ENCODE peak calls at places on chromosomes 11 and 22, in four cellular contexts. B is GM12878, I is GM12891, K is K562. V is an unnamed sample.

GRCh38 chr11:2837096-2837601 is 48.4 kb downstream of the CDKN1C start:
- DNase-seq in K (peak), I (no peak), B (no peak), V (no peak)

GRCh38 chr11:98136357-98136756 is 884.4 kb upstream of the CNTN5 start:
- DNase-seq in K (no peak), B (no peak), I (no peak), V (no peak)

GRCh38 chr22:42439821-42440674 is 7.8 kb upstream of the NFAM1 start:
- DNase-seq in B (no peak), K (no peak), I (no peak), V (no peak)

GRCh38 chr22:32511274-32511673 is 36.7 kb downstream of the FBXO7 start:
- DNase-seq in B (no peak), K (no peak), I (no peak), V (no peak)

GRCh38 chr22:39820266-39820665 is 73.3 kb downstream of the ENTHD1 start:
- DNase-seq in K (peak), B (no peak), I (no peak), V (no peak)

GRCh38 chr11:14969922-14970323 is 2.2 kb downstream of the CALCA start:
- DNase-seq in I (no peak), K (peak), B (no peak), V (no peak)

GRCh38 chr22:39142088-39142667 is 10.3 kb downstream of the CBX7 start:
- DNase-seq in I (no peak), B (no peak), K (no peak), V (no peak)

GRCh38 chr22:27391092-27391770 is 410.3 kb downstream of the MN1 start:
- DNase-seq in K (no peak), B (no peak), I (no peak), V (no peak)

GRCh38 chr11:2399488-2400068 is 972 bp upstream of the TSSC4 start:
- DNase-seq in I (no peak), K (no peak), B (no peak), V (no peak)

GRCh38 chr11:114064216-114064615 is 4.7 kb downstream of the ZBTB16 start:
- DNase-seq in I (no peak), B (no peak), K (no peak), V (no peak)

GRCh38 chr11:74427377-74427776 is 29.1 kb upstream of the PGM2L1 start:
- DNase-seq in I (no peak), K (no peak), B (no peak), V (no peak)

GRCh38 chr11:71223671-71224660 is 28.4 kb downstream of the SHANK2 start:
- DNase-seq in B (no peak), I (no peak), K (no peak), V (no peak)

GRCh38 chr22:48689206-48689605 is 1138.5 kb downstream of the BRD1 start:
- DNase-seq in K (no peak), I (no peak), B (no peak), V (no peak)

GRCh38 chr11:126434950-126435335 is 79.5 kb downstream of the ST3GAL4 start:
- DNase-seq in K (peak), B (no peak), I (no peak), V (no peak)

GRCh38 chr11:60887531-60887930 is 18.9 kb downstream of the PRPF19 start:
- DNase-seq in I (no peak), K (peak), B (no peak), V (no peak)

GRCh38 chr11:118437046-118437735 is 899 bp downstream of the KMT2A start:
- DNase-seq in B (no peak), I (peak), K (peak), V (peak)

GRCh38 chr11:95429376-95429907 is 198.4 kb upstream of the SESN3 start:
- DNase-seq in B (no peak), K (no peak), I (no peak), V (no peak)

GRCh38 chr11:108873305-108873704 is 208.4 kb downstream of the DDX10 start:
- DNase-seq in B (no peak), I (no peak), K (no peak), V (no peak)

GRCh38 chr11:47378011-47378835 is at the start of gene SPI1:
- DNase-seq in B (peak), K (peak), I (peak), V (peak)
- TF ChIP-seq POLR2A in B (peak), K (peak), I (peak), V (peak)

GRCh38 chr11:116221351-116221750 is 551.4 kb downstream of the BUD13 start:
- DNase-seq in I (no peak), B (no peak), K (no peak), V (no peak)

GRCh38 chr11:116217006-116217405 is 555.8 kb downstream of the BUD13 start:
- DNase-seq in I (no peak), B (no peak), K (peak), V (no peak)

GRCh38 chr11:116217441-116217840 is 555.3 kb downstream of the BUD13 start:
- DNase-seq in I (no peak), K (no peak), B (no peak), V (no peak)

GRCh38 chr11:116215471-116216113 is 557.2 kb downstream of the BUD13 start:
- DNase-seq in B (no peak), K (peak), I (no peak), V (no peak)

DNA sequence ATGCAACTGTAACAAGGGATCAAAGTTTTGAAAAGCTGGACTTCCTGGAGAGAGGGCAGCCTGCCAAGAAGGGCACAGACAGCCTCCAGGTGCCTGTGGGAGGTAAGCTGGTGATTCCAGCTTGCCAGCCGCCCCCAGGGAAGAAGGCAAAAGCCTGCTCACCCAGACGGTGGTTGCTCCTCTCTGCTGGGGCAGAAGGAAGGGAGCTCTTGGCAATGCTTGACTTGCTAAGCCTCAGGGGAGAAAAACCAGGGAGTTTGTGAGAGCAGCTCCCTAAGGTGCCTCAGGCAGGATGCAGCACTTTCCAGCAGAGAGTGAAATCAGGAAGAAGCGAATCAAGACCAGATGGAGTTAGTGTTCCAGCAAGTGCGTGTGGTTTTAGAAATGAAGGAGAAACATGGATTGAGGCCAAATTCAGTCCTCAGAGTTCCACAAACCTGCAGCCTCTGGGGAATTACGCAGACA is 553.6 kb downstream of the BUD13 start:
- DNase-seq in B (no peak), I (no peak), K (no peak), V (no peak)
- TF ChIP-seq TAF1 in B (no peak), I (no peak), K (no peak), V (no peak)

DNA sequence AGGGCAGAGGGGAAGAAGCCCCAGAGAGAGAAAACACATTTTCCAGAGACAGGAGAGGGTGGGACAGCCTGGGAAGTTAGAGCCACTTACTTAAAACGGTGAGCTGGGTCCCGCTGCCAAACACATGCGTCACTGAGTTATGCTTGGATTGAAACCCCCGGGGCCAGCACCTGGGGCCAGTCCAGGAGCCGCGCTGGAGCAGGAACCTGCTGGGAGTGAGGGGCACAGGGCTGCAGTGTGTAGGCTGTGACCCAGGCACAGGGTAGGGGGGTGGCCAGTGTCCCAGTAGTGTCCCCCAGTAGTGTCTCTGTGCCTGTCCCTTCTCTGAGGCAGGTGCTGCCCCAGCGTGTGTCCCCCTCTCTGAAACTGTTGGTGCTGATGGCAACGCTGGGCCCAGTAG is 5.2 kb downstream of the IGLL1 start:
- DNase-seq in I (no peak), K (no peak), B (no peak), V (no peak)
- TF ChIP-seq POLR2AphosphoS5 in I (no peak), K (no peak), B (no peak), V (no peak)

DNA sequence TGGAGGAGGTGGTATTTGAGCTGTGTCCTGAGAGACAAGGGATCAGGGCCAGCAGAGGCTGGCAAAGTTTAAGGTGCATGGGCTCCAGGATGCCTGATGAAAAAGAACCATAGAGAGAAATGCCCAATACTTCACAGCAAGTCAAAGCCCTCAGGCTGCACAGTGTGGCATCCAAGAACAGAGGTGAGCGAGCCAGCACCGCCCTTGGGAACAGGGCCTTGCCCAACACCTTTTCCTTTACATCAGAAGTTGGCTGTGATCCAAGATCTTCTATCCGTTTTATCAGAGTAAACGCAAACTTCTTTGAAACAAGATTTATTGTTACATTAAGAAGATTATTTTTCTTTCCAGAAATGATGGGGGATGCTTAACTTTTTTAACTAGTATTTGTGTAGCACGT is 1.4 kb downstream of the B3GNT6 start:
- DNase-seq in I (no peak), B (no peak), K (no peak), V (no peak)
- TF ChIP-seq POLR2A in I (no peak), B (no peak), K (no peak), V (no peak)

DNA sequence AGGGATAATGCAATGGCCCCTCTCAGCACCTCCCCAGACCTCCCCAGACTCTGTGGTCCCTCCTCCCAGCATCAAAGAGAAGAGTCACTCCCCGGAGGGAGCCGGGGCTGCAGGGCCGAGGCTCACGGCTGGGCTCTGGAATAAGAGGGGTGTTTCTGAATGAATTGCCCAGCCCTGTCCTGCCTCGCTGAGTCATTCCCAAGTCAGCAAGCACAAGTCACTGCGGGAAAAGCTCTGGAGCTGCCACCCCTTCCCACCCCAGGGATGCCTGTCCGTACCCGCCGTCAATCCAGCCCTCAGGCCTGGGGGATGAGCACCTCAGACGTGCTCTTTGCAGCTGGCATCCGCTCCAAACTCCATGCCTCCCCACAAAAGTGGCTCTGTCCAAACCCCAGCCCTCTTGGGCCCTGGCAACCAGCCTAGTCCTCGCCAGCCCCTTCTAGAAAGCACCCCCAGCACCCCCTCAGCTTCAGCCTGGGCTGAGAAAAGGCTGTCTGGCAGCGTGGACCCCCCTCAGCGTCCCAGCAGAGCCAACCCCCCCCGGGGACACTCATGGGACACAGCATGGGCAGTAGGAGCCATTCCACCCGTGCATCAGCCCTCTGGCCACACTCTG is 22.7 kb downstream of the CELSR1 start:
- DNase-seq in K (no peak), B (no peak), I (no peak), V (no peak)
- TF ChIP-seq TAF1 in K (no peak), B (no peak), I (no peak), V (no peak)

DNA sequence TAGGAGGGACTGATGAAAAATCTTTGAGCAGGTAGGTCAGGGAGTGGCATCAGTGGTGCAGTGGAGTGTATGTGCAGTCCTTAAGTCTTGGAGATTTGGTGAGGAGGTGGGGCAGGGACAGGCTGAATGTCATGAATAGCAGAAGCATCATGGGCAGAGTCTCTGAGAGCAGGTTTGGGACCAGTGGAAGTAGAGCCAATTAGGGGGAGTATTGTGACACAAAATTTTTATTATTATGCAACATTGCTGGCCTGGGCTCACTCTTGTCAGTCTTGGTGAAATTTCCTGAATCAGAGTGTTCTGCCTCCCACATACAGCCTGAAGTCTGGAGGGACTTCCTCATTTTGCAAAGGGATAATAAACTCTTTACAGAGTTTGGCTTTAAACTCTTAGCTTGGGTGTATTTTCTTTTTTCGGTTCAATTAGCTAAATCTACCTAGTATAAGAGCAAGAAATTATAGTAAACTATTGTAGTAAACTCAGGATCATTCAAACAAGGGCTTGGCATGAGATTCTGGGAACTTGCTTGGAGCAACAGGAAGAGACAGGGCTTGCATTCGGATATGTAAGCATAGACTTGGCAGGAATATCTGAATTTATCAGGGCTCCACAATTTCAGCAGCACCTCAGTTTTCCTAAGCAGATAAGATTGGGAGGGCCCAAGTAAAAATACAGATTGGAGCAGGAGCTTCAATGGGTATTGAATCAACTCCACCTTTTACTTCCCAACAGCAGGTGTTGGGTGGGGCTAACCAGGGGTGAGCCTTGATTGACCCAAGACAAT is 67.6 kb downstream of the FDX1 start:
- DNase-seq in B (no peak), I (no peak), K (no peak), V (no peak)
- TF ChIP-seq POLR2AphosphoS5 in B (no peak), I (no peak), K (no peak), V (no peak)

DNA sequence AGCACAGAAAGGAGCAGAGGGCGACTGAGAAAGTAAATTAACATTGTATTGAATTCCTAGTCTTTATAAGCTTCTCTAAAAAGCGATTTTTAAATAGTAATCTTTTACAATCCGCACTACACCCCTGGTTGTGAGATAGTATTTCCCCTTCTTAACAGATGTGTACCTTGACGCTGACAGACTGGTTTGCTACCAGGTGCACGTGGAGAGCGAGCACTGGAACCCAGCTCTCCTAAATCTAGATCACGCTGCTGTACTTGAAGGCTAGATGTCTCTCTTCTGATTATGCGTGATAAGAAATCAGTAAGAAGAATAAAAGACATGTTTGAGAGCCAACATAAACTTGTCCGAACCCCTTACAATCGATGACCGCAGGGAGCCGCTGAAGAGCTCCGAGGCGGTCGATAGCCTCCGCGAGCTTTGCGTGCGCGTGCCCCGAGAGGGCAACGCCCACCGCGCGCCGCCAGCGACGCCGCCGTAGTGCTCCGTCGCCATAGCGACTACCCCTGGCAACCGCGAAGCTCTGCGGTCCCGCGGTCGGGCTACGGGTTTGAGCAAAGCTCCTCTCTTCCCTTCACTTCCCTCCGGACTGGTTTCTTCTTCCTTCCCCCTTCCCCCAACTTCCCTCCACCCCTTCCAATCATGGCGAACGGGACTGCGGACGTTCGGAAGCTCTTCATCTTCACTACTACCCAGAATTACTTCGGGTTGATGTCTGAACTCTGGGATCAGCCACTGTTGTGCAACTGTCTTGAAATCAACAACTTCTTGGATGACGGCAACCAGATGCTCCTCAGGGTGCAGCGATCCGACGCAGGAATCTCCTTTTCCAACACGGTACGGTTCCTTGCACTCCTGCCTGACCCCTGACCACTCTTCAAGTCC is at the start of gene DYNC2H1:
- DNase-seq in K (peak), B (peak), I (peak), V (peak)
- TF ChIP-seq POLR2A in K (no peak), B (no peak), I (no peak), V (no peak)

DNA sequence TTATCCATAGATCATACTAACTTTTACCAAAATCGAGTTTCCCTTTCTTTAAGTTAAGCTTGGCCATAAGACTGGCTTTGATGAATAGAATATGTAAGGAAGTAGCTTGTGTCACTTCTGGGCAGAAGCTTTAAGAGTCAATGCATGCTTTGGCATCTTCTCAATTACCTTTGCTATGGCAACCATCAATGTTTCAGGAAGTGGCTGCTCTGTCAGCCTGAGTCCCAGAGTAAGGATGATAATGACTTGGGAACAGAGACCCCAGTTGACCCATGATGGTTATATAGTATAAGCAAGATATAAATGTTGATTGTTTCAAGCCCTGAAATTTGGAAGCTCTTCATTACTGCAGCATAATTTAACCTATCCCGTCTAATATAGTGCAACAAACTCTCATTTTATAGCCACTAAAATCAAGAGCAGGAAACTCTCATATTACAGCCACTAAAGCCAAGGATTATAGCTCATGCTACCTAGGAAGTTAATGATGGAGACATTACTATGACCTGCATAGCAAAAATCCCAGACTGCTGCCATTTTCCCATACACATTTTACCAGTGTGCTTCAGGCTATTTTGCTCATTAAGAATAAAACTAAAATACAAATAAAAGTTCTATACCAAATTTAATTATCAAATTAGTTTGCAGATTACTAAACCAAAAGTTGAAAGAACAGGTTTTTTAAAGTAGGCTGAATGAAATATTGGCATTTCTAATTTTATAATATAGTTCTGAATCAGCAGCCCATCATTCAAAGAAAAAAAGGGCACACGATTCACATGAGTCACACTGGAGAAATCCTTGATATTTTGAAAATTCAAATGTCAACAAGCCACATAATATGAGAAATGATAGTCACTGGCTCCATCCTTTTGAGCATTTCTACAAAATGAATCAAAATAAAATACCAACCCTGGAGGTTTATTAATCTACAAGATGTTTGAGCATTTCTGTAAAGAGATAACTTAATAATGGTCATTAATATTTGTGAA is 23.8 kb downstream of the FSHB start:
- DNase-seq in B (no peak), K (no peak), I (no peak), V (no peak)
- TF ChIP-seq TAF1 in B (no peak), K (no peak), I (no peak), V (no peak)

V was measured in GM12892.